ENCODE peak calls at places on chromosomes 6 and 20, in seven cellular contexts. X is NCI-H2227 treated with DMSO at 0.1 percent for 48 hours; K is heart left ventricle; V is A172; E is stimulated activated CD4-positive, alpha-beta T cell treated with anti-CD3 and anti-CD28 coated beads, Interleukin-15, amount 100 ng/mL, for 48 hours; R is HT1080; C is GM10248. B is an unnamed sample.
A peak's percentile ranks its signal among the peaks of the same experiment; 100 is the strongest.

GRCh38 chr6:133965817-133966360 is 12.9 kb downstream of the TBPL1 start:
- DNase-seq in R (no peak), K (no peak), V (no peak), E (no peak), X (no peak), C (no peak), B (no peak)

GRCh38 chr6:101294676-101295075 is 98.8 kb upstream of the GRIK2 start:
- DNase-seq in X (no peak), K (no peak), R (peak; percentile 5), E (no peak), V (peak; percentile 32), C (no peak), B (peak; percentile 26)

GRCh38 chr20:50724851-50725721 is 6.3 kb upstream of the PARD6B start:
- DNase-seq in R (peak; percentile 94), C (peak; percentile 45), K (peak; percentile 62), V (peak; percentile 92), E (peak; percentile 82), X (no peak), B (peak; percentile 91)

GRCh38 chr6:133854167-133854632 is 34.7 kb upstream of the TCF21 start:
- DNase-seq in X (no peak), K (no peak), V (no peak), R (no peak), E (no peak), C (no peak), B (no peak)

GRCh38 chr6:43608310-43608763 is 20.7 kb downstream of the GTPBP2 start:
- DNase-seq in R (peak; percentile 66), K (peak; percentile 63), V (peak; percentile 65), C (peak; percentile 56), E (peak; percentile 48), X (peak; percentile 38), B (peak; percentile 86)

GRCh38 chr6:19705606-19706005 is 131.6 kb upstream of the ID4 start:
- DNase-seq in E (no peak), R (peak; percentile 29), K (no peak), C (no peak), X (no peak), V (peak; percentile 53), B (peak; percentile 61)

GRCh38 chr20:2817891-2818595 is 1.9 kb downstream of the TMEM239 start:
- DNase-seq in K (no peak), X (no peak), E (no peak), R (no peak), V (no peak), C (no peak), B (no peak)

GRCh38 chr6:32932132-32932868 is 8.5 kb downstream of the HLA-DMB start:
- DNase-seq in E (no peak), K (no peak), X (no peak), V (no peak), C (no peak), R (peak; percentile 10), B (peak; percentile 11)

GRCh38 chr6:17725083-17725482 is 18.4 kb upstream of the NUP153 start:
- DNase-seq in E (no peak), X (peak; percentile 35), C (no peak), K (peak; percentile 64), V (peak; percentile 36), R (no peak), B (no peak)

GRCh38 chr20:63089051-63089907 is 82.5 kb upstream of the BHLHE23 start:
- DNase-seq in C (no peak), R (no peak), K (peak; percentile 12), E (no peak), X (no peak), V (no peak), B (peak; percentile 69)

GRCh38 chr6:146990821-146991798 is 213.1 kb upstream of the STXBP5 start:
- DNase-seq in V (peak; percentile 31), E (no peak), C (no peak), X (no peak), R (peak; percentile 81), K (no peak), B (peak; percentile 67)

GRCh38 chr6:167341665-167342655 is 17.1 kb downstream of the TTLL2 start:
- DNase-seq in V (peak; percentile 21), R (no peak), E (no peak), K (no peak), C (no peak), X (no peak), B (no peak)

GRCh38 chr6:162124710-162125435 is 602.7 kb downstream of the PRKN start:
- DNase-seq in K (no peak), V (no peak), E (no peak), X (no peak), R (peak; percentile 70), C (no peak), B (no peak)

GRCh38 chr6:11384531-11385309 is 152.3 kb upstream of the NEDD9 start:
- DNase-seq in E (no peak), X (no peak), V (no peak), K (no peak), R (no peak), C (no peak), B (no peak)

GRCh38 chr20:17612287-17612974 is 42.6 kb downstream of the DSTN start:
- DNase-seq in V (no peak), K (no peak), X (no peak), E (no peak), R (no peak), C (peak; percentile 12), B (no peak)

GRCh38 chr20:19231359-19232035 is 19.1 kb downstream of the SLC24A3 start:
- DNase-seq in K (no peak), X (no peak), R (no peak), E (no peak), V (no peak), C (no peak), B (no peak)

GRCh38 chr20:62652051-62652893 is 10.0 kb downstream of the SLCO4A1 start:
- DNase-seq in C (peak; percentile 92), R (peak; percentile 82), K (peak; percentile 93), V (peak; percentile 94), E (peak; percentile 56), X (no peak), B (peak; percentile 84)

GRCh38 chr6:84707161-84707560 is 57.2 kb downstream of the TBX18 start:
- DNase-seq in K (no peak), E (no peak), V (no peak), C (no peak), X (peak; percentile 54), R (no peak), B (no peak)

GRCh38 chr20:38985060-38985459 is 22.9 kb downstream of the DHX35 start:
- DNase-seq in V (peak; percentile 18), X (no peak), K (no peak), C (no peak), E (no peak), R (no peak), B (peak; percentile 21)

GRCh38 chr6:78770766-78771165 is 96.6 kb upstream of the IRAK1BP1 start:
- DNase-seq in R (no peak), X (no peak), E (no peak), V (no peak), K (no peak), C (no peak), B (peak; percentile 7)

GRCh38 chr6:11978169-11978987 is 33.7 kb upstream of the HIVEP1 start:
- DNase-seq in C (peak; percentile 28), R (no peak), X (no peak), E (no peak), V (no peak), K (no peak), B (no peak)

GRCh38 chr6:95867205-95867604 is 148.6 kb upstream of the FUT9 start:
- DNase-seq in E (no peak), V (no peak), C (no peak), X (no peak), K (no peak), R (no peak), B (no peak)

GRCh38 chr6:111623046-111623718 is 17.5 kb upstream of the TRAF3IP2 start:
- DNase-seq in X (no peak), R (no peak), V (no peak), C (no peak), K (no peak), E (no peak), B (no peak)

GRCh38 chr6:34095741-34096140 is 50.1 kb downstream of the GRM4 start:
- DNase-seq in C (no peak), R (no peak), K (no peak), E (no peak), V (no peak), X (no peak), B (no peak)

GRCh38 chr20:50805349-50805684 is 10.5 kb downstream of the BCAS4 start:
- DNase-seq in R (no peak), E (no peak), K (no peak), V (no peak), C (peak; percentile 7), X (no peak), B (no peak)

GRCh38 chr6:170206931-170207431 is 83.9 kb downstream of the DLL1 start:
- DNase-seq in V (no peak), R (no peak), K (peak; percentile 11), E (no peak), C (no peak), X (no peak), B (no peak)

GRCh38 chr6:168374051-168374502 is 54.5 kb upstream of the DACT2 start:
- DNase-seq in E (no peak), V (no peak), R (no peak), K (no peak), X (no peak), C (no peak), B (no peak)

GRCh38 chr6:109091314-109092009 is 3.2 kb downstream of the SESN1 start:
- DNase-seq in R (no peak), V (no peak), K (no peak), E (no peak), X (no peak), C (no peak), B (no peak)

GRCh38 chr20:47490795-47491194 is 10.9 kb upstream of the NCOA3 start:
- DNase-seq in C (peak; percentile 18), E (no peak), K (no peak), X (no peak), R (no peak), V (no peak), B (no peak)